ENCODE peak calls at places on chromosome 16, in eight cellular contexts. G is SK-N-MC; X is psoas muscle; Z is trophoblast cell; U is choroid plexus epithelial cell; C is colonic mucosa; A is transverse colon; O is CD8-positive, alpha-beta memory T cell. N is an unnamed sample.

GRCh38 chr16:57235128-57236092 is 9.6 kb upstream of the ARL2BP start:
- DNase-seq in U (peak; percentile 96), A (no peak), X (no peak), G (no peak), Z (no peak), O (no peak), C (no peak), N (peak; percentile 11)

GRCh38 chr16:87233928-87234327 is 83.3 kb downstream of the C16orf95 start:
- DNase-seq in A (no peak), Z (no peak), U (peak; percentile 82), C (no peak), G (no peak), X (no peak), O (no peak), N (no peak)

GRCh38 chr16:72723781-72724180 is 324.1 kb downstream of the ZFHX3 start:
- DNase-seq in C (no peak), X (no peak), Z (no peak), A (no peak), U (peak; percentile 22), G (no peak), O (no peak), N (peak; percentile 30)

GRCh38 chr16:23905027-23905426 is 69.2 kb downstream of the PRKCB start:
- DNase-seq in U (peak; percentile 55), O (no peak), C (no peak), G (no peak), X (no peak), Z (peak; percentile 95), A (peak; percentile 21), N (peak; percentile 39)

GRCh38 chr16:81615833-81616232 is 163.3 kb upstream of the PLCG2 start:
- DNase-seq in A (no peak), U (no peak), X (no peak), G (no peak), Z (no peak), O (no peak), C (no peak), N (no peak)

GRCh38 chr16:12439443-12440232 is 364.0 kb downstream of the CPPED1 start:
- DNase-seq in C (no peak), G (no peak), U (no peak), O (no peak), Z (no peak), A (no peak), X (no peak), N (no peak)

GRCh38 chr16:4609200-4610010 is 5.3 kb downstream of the UBALD1 start:
- DNase-seq in X (no peak), A (no peak), U (no peak), G (no peak), C (no peak), Z (no peak), O (no peak), N (no peak)

GRCh38 chr16:4114257-4115208 is 1.7 kb downstream of the ADCY9 start:
- DNase-seq in Z (no peak), U (no peak), G (no peak), X (peak; percentile 64), O (no peak), C (no peak), A (no peak), N (no peak)

GRCh38 chr16:17222756-17223411 is 247.9 kb downstream of the XYLT1 start:
- DNase-seq in U (no peak), A (peak; percentile 17), Z (no peak), C (no peak), O (no peak), X (no peak), G (no peak), N (no peak)

GRCh38 chr16:28241924-28242323 is 30.2 kb upstream of the XPO6 start:
- DNase-seq in U (no peak), X (no peak), O (no peak), C (no peak), G (no peak), A (no peak), Z (no peak), N (no peak)

GRCh38 chr16:59878479-59878878 is 1144.4 kb upstream of the GOT2 start:
- DNase-seq in Z (no peak), C (no peak), U (peak; percentile 72), X (no peak), A (no peak), G (no peak), O (no peak), N (peak; percentile 16)

GRCh38 chr16:72939247-72939646 is 108.7 kb downstream of the ZFHX3 start:
- DNase-seq in O (no peak), G (no peak), A (peak; percentile 36), Z (peak; percentile 80), U (peak; percentile 82), C (peak; percentile 58), X (no peak), N (no peak)

GRCh38 chr16:11094838-11095565 is 150.6 kb downstream of the CLEC16A start:
- DNase-seq in G (no peak), U (no peak), Z (no peak), A (no peak), X (no peak), O (no peak), C (no peak), N (no peak)

GRCh38 chr16:81767987-81768592 is 11.0 kb upstream of the PLCG2 start:
- DNase-seq in U (no peak), O (no peak), Z (no peak), X (no peak), C (no peak), G (no peak), A (no peak), N (no peak)

GRCh38 chr16:85125570-85126382 is 13.5 kb upstream of the CIBAR2 start:
- DNase-seq in C (no peak), A (no peak), Z (no peak), U (no peak), O (no peak), G (no peak), X (peak; percentile 89), N (no peak)

GRCh38 chr16:75252946-75253911 is 1.8 kb upstream of the BCAR1 start:
- DNase-seq in G (no peak), O (no peak), X (no peak), C (no peak), U (peak; percentile 74), Z (peak; percentile 39), A (no peak), N (no peak)

GRCh38 chr16:84976644-84977400 is 34.5 kb downstream of the ZDHHC7 start:
- DNase-seq in U (peak; percentile 21), A (peak; percentile 38), C (peak; percentile 49), G (no peak), O (no peak), Z (no peak), X (peak; percentile 76), N (no peak)

GRCh38 chr16:51994597-51994996 is 552.3 kb downstream of the TOX3 start:
- DNase-seq in O (no peak), A (peak; percentile 61), Z (peak; percentile 65), C (peak; percentile 61), X (no peak), U (no peak), G (no peak), N (peak; percentile 51)

GRCh38 chr16:80718480-80719220 is 85.7 kb downstream of the CDYL2 start:
- DNase-seq in G (no peak), A (no peak), U (peak; percentile 41), C (no peak), O (no peak), X (no peak), Z (peak; percentile 79), N (peak; percentile 1)

GRCh38 chr16:57081744-57082143 is 10.6 kb upstream of the CPNE2 start:
- DNase-seq in X (no peak), O (no peak), U (no peak), C (no peak), G (no peak), A (no peak), Z (no peak), N (no peak)

GRCh38 chr16:54050281-54051210 is 236.0 kb downstream of the IRX3 start:
- DNase-seq in C (no peak), X (no peak), A (no peak), O (no peak), U (peak; percentile 55), Z (no peak), G (peak; percentile 83), N (no peak)

GRCh38 chr16:86545927-86546637 is 9.0 kb downstream of the MTHFSD start:
- DNase-seq in X (no peak), C (no peak), A (no peak), G (no peak), U (peak; percentile 9), Z (no peak), O (no peak), N (no peak)

GRCh38 chr16:85345129-85345639 is 232.9 kb upstream of the CIBAR2 start:
- DNase-seq in X (no peak), A (no peak), C (no peak), Z (no peak), O (no peak), U (no peak), G (no peak), N (no peak)

GRCh38 chr16:89111263-89111662 is 17.6 kb downstream of the ACSF3 start:
- DNase-seq in X (no peak), A (no peak), G (no peak), O (no peak), C (no peak), U (no peak), Z (no peak), N (no peak)
- H3K4me3 ChIP-seq in X (no peak overlapping the region), A (no peak overlapping the region), G (no peak overlapping the region), O (no peak overlapping the region), C (no peak overlapping the region), U (no peak overlapping the region), Z (no peak overlapping the region), N (no peak overlapping the region)

DNA sequence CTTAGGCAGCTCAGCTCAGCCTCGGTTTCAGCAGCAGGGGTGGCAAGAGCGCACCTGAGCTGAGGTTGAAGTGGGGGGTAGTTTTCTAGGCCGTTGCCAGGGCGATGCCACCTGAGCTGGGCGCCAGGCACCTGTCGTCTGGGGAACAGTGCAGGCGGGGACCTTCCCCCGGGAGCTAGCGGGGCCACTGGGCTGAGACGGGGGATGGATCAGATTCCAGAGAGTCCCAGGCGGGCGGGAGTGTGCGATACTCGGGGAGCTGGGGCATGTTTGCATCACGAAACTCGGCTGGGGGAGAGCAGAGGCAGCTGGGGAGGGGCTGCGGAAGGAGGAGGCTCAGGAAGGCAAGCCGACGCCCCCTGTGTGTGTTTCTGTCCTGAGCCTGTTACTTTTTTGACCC is 477 bp upstream of the CLDN9 start:
- DNase-seq in Z (no peak), O (no peak), X (no peak), A (no peak), C (no peak), G (no peak), U (no peak), N (no peak)
- H3K4me3 ChIP-seq in Z (no peak overlapping the region), O (no peak overlapping the region), X (no peak overlapping the region), A (no peak overlapping the region), C (no peak overlapping the region), G (no peak overlapping the region), U (no peak overlapping the region), N (no peak overlapping the region)

GRCh38 chr16:50275428-50276127 is 9.2 kb downstream of the ADCY7 start:
- DNase-seq in C (no peak), X (peak; percentile 34), O (no peak), Z (no peak), G (no peak), A (no peak), U (no peak), N (no peak)
- H3K4me3 ChIP-seq in C (no peak overlapping the region), X (peak overlapping the region; percentile 30), O (peak overlapping the region; percentile 84), Z (no peak overlapping the region), G (no peak overlapping the region), A (no peak overlapping the region), U (no peak overlapping the region), N (no peak overlapping the region)

DNA sequence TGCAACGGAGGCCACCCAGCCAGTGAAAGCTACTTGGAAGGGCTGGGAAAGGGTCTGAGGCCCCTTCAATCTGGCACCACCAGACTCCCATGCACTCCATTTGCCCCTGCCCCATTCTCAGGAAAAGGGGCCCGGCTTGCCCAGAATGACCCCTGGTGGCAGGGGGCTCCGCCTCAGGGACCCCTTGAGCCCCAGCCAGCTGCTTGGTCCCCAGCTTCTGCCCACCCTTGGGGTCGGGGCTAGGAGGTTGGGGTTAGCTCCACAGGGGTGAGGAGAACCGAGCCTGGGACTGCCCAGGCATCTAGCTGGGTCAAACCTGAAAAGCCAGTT is 1.3 kb downstream of the RHBDF1 start:
- DNase-seq in X (peak; percentile 50), U (no peak), G (no peak), O (no peak), A (no peak), C (no peak), Z (no peak), N (no peak)
- H3K4me3 ChIP-seq in X (peak overlapping the region; percentile 87), U (peak overlapping the region; percentile 70), G (peak overlapping the region; percentile 72), O (no peak overlapping the region), A (no peak overlapping the region), C (peak overlapping the region; percentile 56), Z (peak overlapping the region; percentile 13), N (peak overlapping the region; percentile 58)

N was measured in cardiac muscle cell.